ENCODE peak calls at places on chromosomes 1 and 21, in nine cellular contexts. A is KG1; Z is endothelial cell; Y is cardiac fibroblast; H is stimulated activated CD4-positive, alpha-beta T cell treated with anti-CD3 and anti-CD28 coated beads, Interleukin-12 subunit alpha, Interleukin-12 subunit beta, amount 100 ng/mL, for 4 hours; B is activated naive CD4-positive, alpha-beta T cell; Q is CD4-positive, CD25-positive, alpha-beta regulatory T cell; R is HuH-7.5; T is stimulated activated CD8-positive, alpha-beta memory T cell treated with anti-CD3 and anti-CD28 coated beads, Interleukin-7, amount 100 ng/mL, for 1 hour. V is an unnamed sample.

GRCh38 chr1:61079276-61079897 is 3.0 kb upstream of the NFIA start:
- DNase-seq in B (no peak), Q (no peak), A (no peak), Z (no peak), H (no peak), T (no peak), Y (no peak), R (no peak), V (no peak)

GRCh38 chr1:11789126-11790067 is 16.4 kb downstream of the MTHFR start:
- DNase-seq in H (no peak), B (no peak), Z (no peak), Y (no peak), R (no peak), T (no peak), Q (no peak), A (no peak), V (no peak)

GRCh38 chr1:150410582-150411101 is 46.7 kb downstream of the RPRD2 start:
- DNase-seq in B (no peak), T (no peak), A (no peak), R (peak), H (no peak), Q (no peak), Y (peak), Z (no peak), V (no peak)

GRCh38 chr1:204726478-204726877 is 40.9 kb upstream of the LRRN2 start:
- DNase-seq in B (no peak), T (no peak), Z (no peak), Q (no peak), R (no peak), H (no peak), Y (peak), A (no peak), V (no peak)

GRCh38 chr21:44335266-44336059 is 3.7 kb downstream of the CFAP410 start:
- DNase-seq in T (no peak), Z (no peak), R (no peak), H (no peak), A (no peak), Y (no peak), B (no peak), Q (no peak), V (no peak)

GRCh38 chr1:78168306-78168705 is 122.5 kb downstream of the GIPC2 start:
- DNase-seq in H (no peak), Y (no peak), Z (no peak), T (no peak), R (no peak), Q (no peak), A (no peak), B (no peak), V (no peak)

GRCh38 chr1:178579562-178579961 is 66.7 kb downstream of the TEX35 start:
- DNase-seq in H (no peak), B (no peak), R (no peak), Z (no peak), Y (no peak), T (no peak), A (no peak), Q (no peak), V (no peak)

GRCh38 chr1:63321788-63322247 is 549 bp upstream of the FOXD3 start:
- DNase-seq in B (no peak), R (no peak), Q (peak), Z (no peak), A (no peak), T (no peak), Y (no peak), H (no peak), V (no peak)

GRCh38 chr1:179793281-179793680 is 50.2 kb downstream of the FAM163A start:
- DNase-seq in T (no peak), Z (no peak), Y (no peak), A (no peak), H (no peak), Q (no peak), B (no peak), R (no peak), V (no peak)

GRCh38 chr21:30146558-30147282 is 19.9 kb downstream of the CLDN17 start:
- DNase-seq in Z (no peak), Q (no peak), R (no peak), H (no peak), A (no peak), B (no peak), T (no peak), Y (no peak), V (no peak)

GRCh38 chr1:93137604-93138292 is 42.5 kb downstream of the TMED5 start:
- DNase-seq in B (no peak), Y (no peak), H (no peak), A (no peak), R (no peak), T (no peak), Z (no peak), Q (no peak), V (no peak)

GRCh38 chr1:54750596-54750995 is 13.7 kb downstream of the PARS2 start:
- DNase-seq in A (no peak), Z (no peak), H (no peak), B (no peak), T (no peak), Q (no peak), R (no peak), Y (no peak), V (no peak)

GRCh38 chr1:62849031-62849430 is 65.1 kb downstream of the ATG4C start:
- DNase-seq in Y (no peak), A (no peak), Q (no peak), R (peak), H (no peak), T (no peak), Z (no peak), B (no peak), V (no peak)

GRCh38 chr1:20634065-20634593 is 871 bp downstream of the PINK1 start:
- DNase-seq in B (no peak), Y (no peak), T (no peak), R (no peak), Z (no peak), H (no peak), A (peak), Q (peak), V (no peak)

GRCh38 chr1:59199147-59199546 is 97.7 kb upstream of the FGGY start:
- DNase-seq in Q (no peak), H (no peak), R (no peak), Y (no peak), Z (no peak), B (no peak), T (no peak), A (no peak), V (no peak)

GRCh38 chr1:15152318-15153183 is 996 bp upstream of the TMEM51 start:
- DNase-seq in Y (peak), Q (no peak), B (no peak), Z (peak), H (no peak), T (no peak), A (no peak), R (peak), V (peak)

GRCh38 chr1:109290998-109291397 is 8.1 kb upstream of the PSRC1 start:
- DNase-seq in R (no peak), Q (no peak), Z (no peak), Y (no peak), T (no peak), H (no peak), A (no peak), B (no peak), V (no peak)

GRCh38 chr1:62800825-62801306 is 16.9 kb downstream of the ATG4C start:
- DNase-seq in B (no peak), R (no peak), Z (no peak), H (no peak), T (no peak), A (peak), Q (no peak), Y (peak), V (no peak)